ENCODE peak calls at places on chromosome 19, in seven cellular contexts. One of them, this sample, is unnamed.

GRCh38 chr19:3387645-3388589 is 21.5 kb downstream of the NFIC start:
- DNase-seq in uterus: peak; percentile 80
- DNase-seq in astrocyte: no peak
- DNase-seq in Panc1: no peak
- DNase-seq in CD4-positive, alpha-beta memory T cell: no peak
- DNase-seq in GM23338: no peak
- DNase-seq in CD8-positive, alpha-beta memory T cell: no peak
- DNase-seq in this sample: no peak

GRCh38 chr19:2478324-2478755 is 2.4 kb downstream of the GADD45B start:
- DNase-seq in uterus: peak; percentile 66
- DNase-seq in Panc1: no peak
- DNase-seq in CD4-positive, alpha-beta memory T cell: peak; percentile 68
- DNase-seq in astrocyte: peak; percentile 57
- DNase-seq in GM23338: peak; percentile 78
- DNase-seq in CD8-positive, alpha-beta memory T cell: peak; percentile 46
- DNase-seq in this sample: no peak

GRCh38 chr19:14439014-14439413 is 5.9 kb downstream of the PKN1 start:
- DNase-seq in astrocyte: no peak
- DNase-seq in GM23338: no peak
- DNase-seq in CD8-positive, alpha-beta memory T cell: no peak
- DNase-seq in CD4-positive, alpha-beta memory T cell: no peak
- DNase-seq in uterus: no peak
- DNase-seq in Panc1: no peak
- DNase-seq in this sample: no peak

GRCh38 chr19:4064073-4064550 is 2.6 kb downstream of the ZBTB7A start:
- DNase-seq in CD8-positive, alpha-beta memory T cell: no peak
- DNase-seq in GM23338: no peak
- DNase-seq in CD4-positive, alpha-beta memory T cell: no peak
- DNase-seq in uterus: no peak
- DNase-seq in Panc1: no peak
- DNase-seq in astrocyte: no peak
- DNase-seq in this sample: no peak

GRCh38 chr19:1492474-1493006 is 1.6 kb downstream of the REEP6 start:
- DNase-seq in GM23338: no peak
- DNase-seq in astrocyte: no peak
- DNase-seq in CD8-positive, alpha-beta memory T cell: no peak
- DNase-seq in CD4-positive, alpha-beta memory T cell: no peak
- DNase-seq in Panc1: no peak
- DNase-seq in uterus: no peak
- DNase-seq in this sample: no peak

GRCh38 chr19:44576843-44577565 is 36.4 kb upstream of the IGSF23 start:
- DNase-seq in astrocyte: peak; percentile 16
- DNase-seq in uterus: no peak
- DNase-seq in Panc1: no peak
- DNase-seq in CD4-positive, alpha-beta memory T cell: no peak
- DNase-seq in GM23338: peak; percentile 84
- DNase-seq in CD8-positive, alpha-beta memory T cell: no peak
- DNase-seq in this sample: no peak

GRCh38 chr19:13986348-13986904 is 19.7 kb downstream of the RFX1 start:
- DNase-seq in astrocyte: no peak
- DNase-seq in uterus: peak; percentile 74
- DNase-seq in Panc1: no peak
- DNase-seq in GM23338: peak; percentile 85
- DNase-seq in CD8-positive, alpha-beta memory T cell: peak; percentile 99
- DNase-seq in CD4-positive, alpha-beta memory T cell: peak; percentile 98
- DNase-seq in this sample: no peak

GRCh38 chr19:48635263-48635965 is 1.8 kb downstream of the DBP start:
- DNase-seq in GM23338: peak; percentile 79
- DNase-seq in Panc1: no peak
- DNase-seq in CD8-positive, alpha-beta memory T cell: peak; percentile 67
- DNase-seq in astrocyte: no peak
- DNase-seq in CD4-positive, alpha-beta memory T cell: peak; percentile 70
- DNase-seq in uterus: peak; percentile 80
- DNase-seq in this sample: no peak

GRCh38 chr19:48806818-48807589 is 3.8 kb downstream of the BCAT2 start:
- DNase-seq in CD4-positive, alpha-beta memory T cell: peak; percentile 52
- DNase-seq in CD8-positive, alpha-beta memory T cell: no peak
- DNase-seq in uterus: no peak
- DNase-seq in Panc1: no peak
- DNase-seq in GM23338: peak; percentile 68
- DNase-seq in astrocyte: no peak
- DNase-seq in this sample: no peak

GRCh38 chr19:46478356-46478986 is 7.1 kb upstream of the PNMA8A start:
- DNase-seq in astrocyte: peak; percentile 82
- DNase-seq in Panc1: no peak
- DNase-seq in GM23338: peak; percentile 97
- DNase-seq in uterus: no peak
- DNase-seq in CD8-positive, alpha-beta memory T cell: no peak
- DNase-seq in CD4-positive, alpha-beta memory T cell: peak; percentile 26
- DNase-seq in this sample: no peak

GRCh38 chr19:23554548-23554947 is 132.5 kb downstream of the ZNF675 start:
- DNase-seq in astrocyte: no peak
- DNase-seq in GM23338: no peak
- DNase-seq in Panc1: no peak
- DNase-seq in CD8-positive, alpha-beta memory T cell: no peak
- DNase-seq in CD4-positive, alpha-beta memory T cell: no peak
- DNase-seq in uterus: no peak
- DNase-seq in this sample: peak; percentile 31

GRCh38 chr19:4732680-4733114 is 9.1 kb upstream of the DPP9 start:
- DNase-seq in astrocyte: no peak
- DNase-seq in CD8-positive, alpha-beta memory T cell: peak; percentile 26
- DNase-seq in GM23338: peak; percentile 91
- DNase-seq in Panc1: peak; percentile 35
- DNase-seq in uterus: peak; percentile 52
- DNase-seq in CD4-positive, alpha-beta memory T cell: peak; percentile 62
- DNase-seq in this sample: no peak

GRCh38 chr19:39448271-39448670 is 2.9 kb downstream of the SUPT5H start:
- DNase-seq in astrocyte: peak; percentile 60
- DNase-seq in GM23338: no peak
- DNase-seq in CD8-positive, alpha-beta memory T cell: no peak
- DNase-seq in Panc1: peak; percentile 95
- DNase-seq in uterus: no peak
- DNase-seq in CD4-positive, alpha-beta memory T cell: no peak
- DNase-seq in this sample: no peak

GRCh38 chr19:49347191-49347590 is 12.0 kb downstream of the CD37 start:
- DNase-seq in CD8-positive, alpha-beta memory T cell: no peak
- DNase-seq in CD4-positive, alpha-beta memory T cell: no peak
- DNase-seq in GM23338: no peak
- DNase-seq in Panc1: no peak
- DNase-seq in uterus: no peak
- DNase-seq in astrocyte: no peak
- DNase-seq in this sample: no peak

GRCh38 chr19:33998739-33999345 is 173.5 kb upstream of the LSM14A start:
- DNase-seq in astrocyte: peak; percentile 1
- DNase-seq in Panc1: no peak
- DNase-seq in CD4-positive, alpha-beta memory T cell: peak; percentile 4
- DNase-seq in uterus: no peak
- DNase-seq in GM23338: no peak
- DNase-seq in CD8-positive, alpha-beta memory T cell: no peak
- DNase-seq in this sample: no peak

GRCh38 chr19:43589680-43590079 is 6.3 kb downstream of the IRGQ start:
- DNase-seq in GM23338: no peak
- DNase-seq in uterus: no peak
- DNase-seq in CD8-positive, alpha-beta memory T cell: no peak
- DNase-seq in CD4-positive, alpha-beta memory T cell: no peak
- DNase-seq in Panc1: no peak
- DNase-seq in astrocyte: no peak
- DNase-seq in this sample: no peak

GRCh38 chr19:53094749-53095575 is 8.3 kb downstream of the ZNF160 start:
- DNase-seq in GM23338: peak; percentile 93
- DNase-seq in Panc1: no peak
- DNase-seq in uterus: no peak
- DNase-seq in astrocyte: no peak
- DNase-seq in CD4-positive, alpha-beta memory T cell: no peak
- DNase-seq in CD8-positive, alpha-beta memory T cell: no peak
- DNase-seq in this sample: no peak

GRCh38 chr19:39704181-39705044 is at the start of gene LGALS14:
- DNase-seq in GM23338: no peak
- DNase-seq in CD4-positive, alpha-beta memory T cell: no peak
- DNase-seq in Panc1: no peak
- DNase-seq in CD8-positive, alpha-beta memory T cell: no peak
- DNase-seq in uterus: no peak
- DNase-seq in astrocyte: no peak
- DNase-seq in this sample: no peak

GRCh38 chr19:49101160-49101559 is 13.0 kb upstream of the LIN7B start:
- DNase-seq in Panc1: no peak
- DNase-seq in CD8-positive, alpha-beta memory T cell: no peak
- DNase-seq in CD4-positive, alpha-beta memory T cell: no peak
- DNase-seq in astrocyte: no peak
- DNase-seq in GM23338: no peak
- DNase-seq in uterus: no peak
- DNase-seq in this sample: no peak

GRCh38 chr19:4375164-4375619 is 25.2 kb downstream of the SH3GL1 start:
- DNase-seq in astrocyte: no peak
- DNase-seq in CD8-positive, alpha-beta memory T cell: no peak
- DNase-seq in CD4-positive, alpha-beta memory T cell: no peak
- DNase-seq in uterus: no peak
- DNase-seq in GM23338: peak; percentile 85
- DNase-seq in Panc1: no peak
- DNase-seq in this sample: no peak

GRCh38 chr19:32828139-32828538 is 41.4 kb downstream of the SLC7A9 start:
- DNase-seq in astrocyte: no peak
- DNase-seq in CD8-positive, alpha-beta memory T cell: no peak
- DNase-seq in uterus: no peak
- DNase-seq in Panc1: no peak
- DNase-seq in GM23338: peak; percentile 35
- DNase-seq in CD4-positive, alpha-beta memory T cell: no peak
- DNase-seq in this sample: no peak

GRCh38 chr19:5588906-5589676 is 21.3 kb upstream of the TINCR start:
- DNase-seq in astrocyte: no peak
- DNase-seq in CD4-positive, alpha-beta memory T cell: no peak
- DNase-seq in CD8-positive, alpha-beta memory T cell: no peak
- DNase-seq in Panc1: no peak
- DNase-seq in uterus: no peak
- DNase-seq in GM23338: no peak
- DNase-seq in this sample: no peak

DNA sequence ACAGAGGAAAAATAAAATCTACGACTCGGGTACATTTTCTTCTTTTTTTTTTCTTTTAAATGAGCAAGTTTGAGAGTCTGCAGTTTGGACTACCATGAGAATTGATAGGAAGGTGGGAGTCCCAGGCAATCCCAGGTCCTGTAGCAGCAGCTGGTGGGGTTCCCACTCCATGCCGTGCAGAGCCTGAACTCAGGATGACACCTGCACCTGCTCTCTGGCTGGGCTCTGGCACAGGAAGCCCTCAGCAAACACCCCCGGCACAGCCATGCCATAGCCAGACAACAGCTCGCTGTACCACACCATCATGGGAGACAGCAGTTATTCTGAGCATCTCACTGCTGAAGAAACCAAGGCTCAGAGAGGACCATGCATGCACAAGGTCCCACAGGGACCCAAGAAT is 6.2 kb upstream of the GP6 start:
- DNase-seq in Panc1: no peak
- DNase-seq in CD8-positive, alpha-beta memory T cell: no peak
- DNase-seq in astrocyte: no peak
- DNase-seq in GM23338: no peak
- DNase-seq in uterus: no peak
- DNase-seq in CD4-positive, alpha-beta memory T cell: no peak
- DNase-seq in this sample: no peak
- H3K27me3 ChIP-seq in Panc1: no peaks in the 10 kb centered on the region
- H3K27me3 ChIP-seq in CD8-positive, alpha-beta memory T cell: no peaks in the 10 kb centered on the region
- H3K27me3 ChIP-seq in astrocyte: no peaks in the 10 kb centered on the region
- H3K27me3 ChIP-seq in GM23338: no peaks in the 10 kb centered on the region
- H3K27me3 ChIP-seq in uterus: no peaks in the 10 kb centered on the region
- H3K27me3 ChIP-seq in CD4-positive, alpha-beta memory T cell: no peaks in the 10 kb centered on the region
- H3K27me3 ChIP-seq in this sample: no peaks in the 10 kb centered on the region

DNA sequence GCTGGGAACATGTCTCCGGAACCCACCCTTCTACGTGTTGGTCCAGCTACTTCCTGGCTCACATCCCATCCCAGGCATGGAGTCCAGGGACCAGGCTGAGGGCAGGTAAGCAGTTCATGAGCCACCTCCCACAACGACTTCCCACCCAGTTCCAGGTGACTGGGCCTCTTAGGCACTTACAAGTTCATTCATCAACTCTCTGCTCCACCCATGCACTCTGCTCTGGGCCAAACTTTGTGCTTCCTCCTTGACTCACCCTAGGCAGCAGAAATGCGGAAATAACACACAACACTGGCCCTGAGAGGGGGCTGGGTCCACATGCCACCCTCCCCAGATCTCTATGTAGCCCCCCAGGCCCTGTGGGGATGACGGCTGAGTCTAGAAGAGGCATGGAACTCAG is 20.5 kb downstream of the IQCN start:
- DNase-seq in Panc1: no peak
- DNase-seq in astrocyte: no peak
- DNase-seq in CD8-positive, alpha-beta memory T cell: no peak
- DNase-seq in GM23338: no peak
- DNase-seq in CD4-positive, alpha-beta memory T cell: no peak
- DNase-seq in uterus: no peak
- DNase-seq in this sample: no peak
- H3K27me3 ChIP-seq in Panc1: no peaks in the 10 kb centered on the region
- H3K27me3 ChIP-seq in astrocyte: peaks cover 13% of the 10 kb centered on the region
- H3K27me3 ChIP-seq in CD8-positive, alpha-beta memory T cell: peaks cover 8% of the 10 kb centered on the region
- H3K27me3 ChIP-seq in GM23338: no peaks in the 10 kb centered on the region
- H3K27me3 ChIP-seq in CD4-positive, alpha-beta memory T cell: no peaks in the 10 kb centered on the region
- H3K27me3 ChIP-seq in uterus: no peaks in the 10 kb centered on the region
- H3K27me3 ChIP-seq in this sample: peaks cover 5% of the 10 kb centered on the region

DNA sequence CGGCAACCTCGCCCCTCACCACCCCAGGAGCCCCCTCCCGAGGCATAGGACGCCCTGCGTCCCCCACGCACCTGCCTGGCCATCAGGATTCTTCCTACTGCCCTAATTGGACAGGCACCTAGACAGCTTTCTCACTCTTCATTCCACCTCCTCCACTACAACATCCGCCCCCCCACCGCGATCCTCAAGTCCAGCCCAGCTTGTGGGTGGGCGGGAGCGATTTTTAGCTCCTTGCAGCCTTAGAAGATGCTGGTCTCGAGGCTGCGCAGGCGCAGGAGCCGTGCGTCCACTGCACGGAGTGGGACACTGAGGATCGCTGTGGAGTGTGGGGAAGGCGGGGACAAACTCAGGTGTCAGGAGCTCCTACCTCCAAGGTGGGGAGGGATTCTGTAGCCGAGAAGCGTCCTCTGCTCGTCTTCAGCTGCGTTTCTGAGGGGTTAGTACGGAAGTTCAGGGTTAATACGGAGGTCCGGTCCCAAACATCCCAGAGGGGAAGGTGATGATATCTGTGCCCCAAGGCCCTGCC is at the start of gene RTBDN:
- DNase-seq in CD8-positive, alpha-beta memory T cell: no peak
- DNase-seq in CD4-positive, alpha-beta memory T cell: no peak
- DNase-seq in uterus: no peak
- DNase-seq in Panc1: no peak
- DNase-seq in astrocyte: no peak
- DNase-seq in GM23338: peak; percentile 71
- DNase-seq in this sample: no peak
- H3K27me3 ChIP-seq in CD8-positive, alpha-beta memory T cell: peaks cover 76% of the 10 kb centered on the region
- H3K27me3 ChIP-seq in CD4-positive, alpha-beta memory T cell: peaks cover 73% of the 10 kb centered on the region
- H3K27me3 ChIP-seq in uterus: peaks cover 70% of the 10 kb centered on the region
- H3K27me3 ChIP-seq in Panc1: no peaks in the 10 kb centered on the region
- H3K27me3 ChIP-seq in astrocyte: peaks cover 60% of the 10 kb centered on the region
- H3K27me3 ChIP-seq in GM23338: peaks cover 14% of the 10 kb centered on the region
- H3K27me3 ChIP-seq in this sample: peaks cover 46% of the 10 kb centered on the region

DNA sequence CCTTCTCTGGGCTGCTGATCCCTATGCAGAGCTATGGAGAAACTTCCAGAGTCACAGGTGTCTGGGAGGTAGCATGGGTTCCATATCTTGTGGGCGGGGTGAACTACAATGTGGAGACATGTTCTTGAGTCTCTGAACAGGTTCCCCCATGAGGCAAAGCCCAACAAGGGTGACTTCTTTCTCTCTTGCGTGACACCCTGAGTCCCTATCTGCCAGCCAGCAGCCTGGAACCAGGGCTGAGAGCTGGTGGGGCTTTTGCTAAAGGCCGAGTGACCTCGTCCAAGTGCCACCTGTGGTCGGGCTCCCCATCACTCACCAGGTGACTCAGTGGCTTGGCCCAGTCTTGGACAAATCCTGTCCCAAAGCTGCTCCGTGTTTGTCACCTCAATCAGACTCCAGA is 88.0 kb upstream of the ZNF536 start:
- DNase-seq in astrocyte: no peak
- DNase-seq in GM23338: no peak
- DNase-seq in CD4-positive, alpha-beta memory T cell: no peak
- DNase-seq in Panc1: no peak
- DNase-seq in CD8-positive, alpha-beta memory T cell: no peak
- DNase-seq in uterus: no peak
- DNase-seq in this sample: no peak
- H3K27me3 ChIP-seq in astrocyte: no peaks in the 10 kb centered on the region
- H3K27me3 ChIP-seq in GM23338: no peaks in the 10 kb centered on the region
- H3K27me3 ChIP-seq in CD4-positive, alpha-beta memory T cell: no peaks in the 10 kb centered on the region
- H3K27me3 ChIP-seq in Panc1: peaks cover 11% of the 10 kb centered on the region
- H3K27me3 ChIP-seq in CD8-positive, alpha-beta memory T cell: no peaks in the 10 kb centered on the region
- H3K27me3 ChIP-seq in uterus: no peaks in the 10 kb centered on the region
- H3K27me3 ChIP-seq in this sample: no peaks in the 10 kb centered on the region

This sample was measured in BJ.